ENCODE peak calls at places on chromosomes 4 and X, in ten cellular contexts. Z is vagina, K is neural crest cell, H is hepatocyte, X is type B pancreatic cell, I is WTC11, R is GM10248, L is tibial artery, W is GM12865, Q is endothelial cell. B is an unnamed sample.
A peak's percentile ranks its signal among the peaks of the same experiment; 100 is the strongest.

GRCh38 chr4:39169426-39169825 is 12.9 kb upstream of the WDR19 start:
- DNase-seq in Z (no peak), K (no peak), H (no peak), X (no peak), I (no peak), R (no peak), L (no peak), W (no peak), Q (no peak), B (no peak)

GRCh38 chr4:75715105-75715799 is 9.1 kb upstream of the USO1 start:
- DNase-seq in Z (no peak), K (no peak), H (no peak), X (peak; percentile 25), I (no peak), R (no peak), L (no peak), W (no peak), Q (no peak), B (peak; percentile 24)

GRCh38 chrX:15524417-15524816 is 23.8 kb downstream of the BMX start:
- DNase-seq in Z (no peak), K (no peak), H (no peak), X (no peak), I (no peak), R (no peak), L (no peak), W (no peak), Q (no peak), B (no peak)

GRCh38 chr4:38310446-38311043 is 350.3 kb downstream of the PTTG2 start:
- DNase-seq in Z (no peak), K (no peak), H (no peak), X (no peak), I (no peak), R (peak; percentile 75), L (no peak), W (peak; percentile 97), Q (no peak), B (peak; percentile 78)

GRCh38 chr4:98518555-98519267 is 139.7 kb downstream of the TSPAN5 start:
- DNase-seq in Z (no peak), K (no peak), H (no peak), X (no peak), I (no peak), R (peak; percentile 22), L (no peak), W (peak; percentile 74), Q (no peak), B (peak; percentile 23)

GRCh38 chr4:15011166-15011565 is 8.9 kb downstream of the CPEB2 start:
- DNase-seq in Z (no peak), K (no peak), H (no peak), X (no peak), I (no peak), R (no peak), L (no peak), W (no peak), Q (no peak), B (no peak)

GRCh38 chr4:65508169-65508568 is 162.1 kb downstream of the EPHA5 start:
- DNase-seq in Z (no peak), K (no peak), H (no peak), X (no peak), I (no peak), R (no peak), L (no peak), W (no peak), Q (no peak), B (no peak)

GRCh38 chr4:76624271-76624681 is 189.2 kb downstream of the SHROOM3 start:
- DNase-seq in Z (no peak), K (peak; percentile 10), H (peak; percentile 72), X (no peak), I (no peak), R (no peak), L (peak; percentile 79), W (no peak), Q (no peak), B (no peak)

GRCh38 chrX:115036029-115036428 is 18.6 kb upstream of the IL13RA2 start:
- DNase-seq in Z (no peak), K (no peak), H (no peak), X (no peak), I (no peak), R (no peak), L (no peak), W (no peak), Q (no peak), B (no peak)

GRCh38 chrX:29627833-29628232 is 587.5 kb upstream of the MAGEB2 start:
- DNase-seq in Z (no peak), K (no peak), H (peak; percentile 19), X (no peak), I (no peak), R (no peak), L (no peak), W (peak; percentile 29), Q (no peak), B (no peak)

GRCh38 chr4:150943831-150944230 is 71.3 kb downstream of the LRBA start:
- DNase-seq in Z (no peak), K (no peak), H (no peak), X (no peak), I (no peak), R (no peak), L (no peak), W (peak; percentile 21), Q (no peak), B (no peak)

GRCh38 chrX:8033175-8033574 is 106.0 kb upstream of the PNPLA4 start:
- DNase-seq in Z (no peak), K (no peak), H (no peak), X (no peak), I (no peak), R (no peak), L (no peak), W (no peak), Q (no peak), B (no peak)

GRCh38 chrX:8034058-8034457 is 106.8 kb upstream of the PNPLA4 start:
- DNase-seq in Z (no peak), K (no peak), H (no peak), X (no peak), I (no peak), R (no peak), L (no peak), W (no peak), Q (no peak), B (no peak)

GRCh38 chrX:8042304-8042703 is 115.1 kb upstream of the PNPLA4 start:
- DNase-seq in Z (no peak), K (no peak), H (no peak), X (no peak), I (no peak), R (no peak), L (no peak), W (no peak), Q (no peak), B (no peak)

GRCh38 chrX:8036914-8037313 is 109.7 kb upstream of the PNPLA4 start:
- DNase-seq in Z (no peak), K (no peak), H (no peak), X (no peak), I (no peak), R (no peak), L (no peak), W (no peak), Q (no peak), B (no peak)

GRCh38 chrX:8037593-8038348 is 110.6 kb upstream of the PNPLA4 start:
- DNase-seq in Z (no peak), K (no peak), H (no peak), X (no peak), I (no peak), R (no peak), L (no peak), W (no peak), Q (no peak), B (no peak)
- TF ChIP-seq CTCF in Z (no peak), K (no peak), H (no peak), X (no peak), I (no peak), R (no peak), L (no peak), W (no peak), Q (no peak), B (no peak)

GRCh38 chr4:163191999-163192398 is 25.3 kb upstream of the NAF1 start:
- DNase-seq in Z (no peak), K (no peak), H (no peak), X (no peak), I (no peak), R (no peak), L (no peak), W (peak; percentile 5), Q (no peak), B (no peak)
- TF ChIP-seq CTCF in Z (no peak), K (no peak), H (peak; percentile 3), X (no peak), I (peak; percentile 40), R (no peak), L (peak; percentile 20), W (no peak), Q (no peak), B (no peak)

DNA sequence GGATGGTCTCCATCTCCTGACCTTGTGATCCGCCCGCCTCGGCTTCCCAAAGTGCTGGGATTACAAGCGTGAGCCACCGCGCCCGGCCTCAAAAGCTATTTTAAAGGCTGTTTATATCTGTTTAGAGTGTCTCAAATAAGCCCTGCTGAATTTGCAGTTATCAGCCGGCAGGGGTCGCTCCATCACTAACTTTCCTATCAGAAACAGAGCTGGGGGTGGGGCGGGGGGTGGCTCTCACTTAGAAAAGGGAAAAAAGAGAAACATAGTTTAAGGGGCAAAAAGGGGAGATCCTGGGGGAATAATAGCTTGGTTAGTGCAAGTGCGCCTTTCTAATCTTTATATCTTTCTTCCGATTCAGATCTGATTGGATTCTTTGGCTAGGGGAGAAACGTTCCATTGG is 450.7 kb downstream of the UBE2NL start:
- DNase-seq in Z (no peak), K (no peak), H (no peak), X (no peak), I (no peak), R (no peak), L (no peak), W (no peak), Q (no peak), B (no peak)
- TF ChIP-seq CTCF in Z (no peak), K (peak; percentile 35), H (peak; percentile 4), X (peak; percentile 54), I (no peak), R (no peak), L (no peak), W (no peak), Q (no peak), B (peak; percentile 13)

GRCh38 chrX:103918050-103918449 is 44.4 kb upstream of the TMSB15B start:
- DNase-seq in Z (no peak), K (peak; percentile 53), H (peak; percentile 71), X (no peak), I (peak; percentile 70), R (peak; percentile 49), L (peak; percentile 33), W (peak; percentile 76), Q (peak; percentile 61), B (peak; percentile 66)

GRCh38 chrX:103918584-103919335 is 43.7 kb upstream of the TMSB15B start:
- DNase-seq in Z (no peak), K (peak; percentile 61), H (peak; percentile 66), X (peak; percentile 76), I (peak; percentile 64), R (peak; percentile 62), L (peak; percentile 64), W (peak; percentile 80), Q (peak; percentile 63), B (peak; percentile 64)

GRCh38 chrX:103913356-103914020 is 48.9 kb upstream of the TMSB15B start:
- DNase-seq in Z (no peak), K (no peak), H (no peak), X (no peak), I (peak; percentile 10), R (no peak), L (no peak), W (no peak), Q (no peak), B (no peak)

DNA sequence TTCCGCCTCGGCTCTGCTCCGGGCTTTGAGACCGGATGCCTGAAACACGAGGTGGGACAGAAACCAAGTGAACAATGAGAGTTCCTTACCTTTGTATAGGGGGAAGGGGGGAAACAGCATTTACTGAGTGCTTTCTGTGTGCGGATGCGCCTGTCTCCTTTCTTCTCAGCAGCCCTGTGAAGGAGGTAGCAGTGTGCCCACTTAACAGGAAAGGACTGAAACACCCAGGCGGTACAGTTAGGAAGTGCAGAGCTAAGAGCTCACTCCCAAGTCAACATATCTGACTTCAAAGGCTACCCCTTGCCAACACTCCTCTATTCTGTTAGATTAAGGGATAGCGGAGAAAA is 43.1 kb upstream of the TMSB15B start:
- DNase-seq in Z (no peak), K (no peak), H (peak; percentile 34), X (no peak), I (no peak), R (peak; percentile 23), L (no peak), W (peak; percentile 64), Q (no peak), B (no peak)
- TF ChIP-seq CTCF in Z (no peak), K (peak; percentile 55), H (no peak), X (peak; percentile 67), I (no peak), R (no peak), L (peak; percentile 35), W (peak; percentile 45), Q (no peak), B (no peak)